ENCODE peak calls at places on chromosomes 7 and 10, in five cellular contexts. One of them, this sample, is unnamed.

GRCh38 chr7:34011711-34012110 is 106.4 kb downstream of the BMPER start:
- DNase-seq in Caco-2: no peak
- DNase-seq in fibroblast of lung: peak; percentile 30
- DNase-seq in endodermal cell: no peak
- DNase-seq in hepatocyte: no peak
- DNase-seq in this sample: peak; percentile 46

GRCh38 chr7:92704858-92705257 is 114.7 kb upstream of the FAM133B start:
- DNase-seq in fibroblast of lung: no peak
- DNase-seq in endodermal cell: no peak
- DNase-seq in hepatocyte: no peak
- DNase-seq in Caco-2: no peak
- DNase-seq in this sample: no peak

GRCh38 chr7:138784692-138785091 is 13.1 kb upstream of the TMEM213 start:
- DNase-seq in hepatocyte: no peak
- DNase-seq in endodermal cell: no peak
- DNase-seq in fibroblast of lung: no peak
- DNase-seq in Caco-2: no peak
- DNase-seq in this sample: no peak

GRCh38 chr10:110865804-110866482 is 5.8 kb upstream of the PDCD4 start:
- DNase-seq in fibroblast of lung: no peak
- DNase-seq in endodermal cell: no peak
- DNase-seq in hepatocyte: peak; percentile 39
- DNase-seq in Caco-2: no peak
- DNase-seq in this sample: peak; percentile 19

GRCh38 chr7:141158562-141158961 is 84.7 kb downstream of the TMEM178B start:
- DNase-seq in hepatocyte: peak; percentile 24
- DNase-seq in Caco-2: no peak
- DNase-seq in endodermal cell: peak; percentile 77
- DNase-seq in fibroblast of lung: peak; percentile 100
- DNase-seq in this sample: peak; percentile 70

GRCh38 chr7:43781726-43782607 is 23.5 kb downstream of the BLVRA start:
- DNase-seq in Caco-2: no peak
- DNase-seq in fibroblast of lung: peak; percentile 62
- DNase-seq in hepatocyte: peak; percentile 17
- DNase-seq in endodermal cell: no peak
- DNase-seq in this sample: peak; percentile 27

GRCh38 chr7:137328389-137329120 is 15.0 kb downstream of the PTN start:
- DNase-seq in endodermal cell: no peak
- DNase-seq in hepatocyte: no peak
- DNase-seq in fibroblast of lung: peak; percentile 87
- DNase-seq in Caco-2: no peak
- DNase-seq in this sample: peak; percentile 15

GRCh38 chr10:11424456-11425287 is 186.8 kb downstream of the USP6NL start:
- DNase-seq in hepatocyte: peak; percentile 80
- DNase-seq in fibroblast of lung: peak; percentile 30
- DNase-seq in endodermal cell: peak; percentile 88
- DNase-seq in Caco-2: peak; percentile 75
- DNase-seq in this sample: peak; percentile 67

GRCh38 chr10:126476256-126476655 is 88.0 kb upstream of the ADAM12 start:
- DNase-seq in fibroblast of lung: no peak
- DNase-seq in endodermal cell: peak; percentile 65
- DNase-seq in hepatocyte: no peak
- DNase-seq in Caco-2: no peak
- DNase-seq in this sample: peak; percentile 7

GRCh38 chr7:21355406-21355874 is 72.4 kb upstream of the SP4 start:
- DNase-seq in fibroblast of lung: no peak
- DNase-seq in endodermal cell: no peak
- DNase-seq in hepatocyte: no peak
- DNase-seq in Caco-2: no peak
- DNase-seq in this sample: no peak

GRCh38 chr7:101168412-101169049 is 3.2 kb upstream of the VGF start:
- DNase-seq in hepatocyte: no peak
- DNase-seq in endodermal cell: peak; percentile 58
- DNase-seq in fibroblast of lung: no peak
- DNase-seq in Caco-2: no peak
- DNase-seq in this sample: no peak

GRCh38 chr7:144821069-144821468 is 14.8 kb downstream of the TPK1 start:
- DNase-seq in Caco-2: no peak
- DNase-seq in fibroblast of lung: no peak
- DNase-seq in hepatocyte: no peak
- DNase-seq in endodermal cell: no peak
- DNase-seq in this sample: no peak

GRCh38 chr10:50334273-50334672 is 83.0 kb upstream of the ASAH2 start:
- DNase-seq in fibroblast of lung: peak; percentile 14
- DNase-seq in Caco-2: no peak
- DNase-seq in hepatocyte: no peak
- DNase-seq in endodermal cell: no peak
- DNase-seq in this sample: no peak

GRCh38 chr10:31034041-31034918 is 2.6 kb upstream of the ZNF438 start:
- DNase-seq in fibroblast of lung: peak; percentile 99
- DNase-seq in Caco-2: no peak
- DNase-seq in hepatocyte: peak; percentile 17
- DNase-seq in endodermal cell: no peak
- DNase-seq in this sample: peak; percentile 96

GRCh38 chr7:116598278-116598677 is 73.4 kb downstream of the CAV1 start:
- DNase-seq in endodermal cell: peak; percentile 56
- DNase-seq in Caco-2: no peak
- DNase-seq in fibroblast of lung: no peak
- DNase-seq in hepatocyte: no peak
- DNase-seq in this sample: no peak

GRCh38 chr10:82150123-82150900 is 275.3 kb downstream of the NRG3 start:
- DNase-seq in Caco-2: peak; percentile 59
- DNase-seq in hepatocyte: peak; percentile 62
- DNase-seq in fibroblast of lung: peak; percentile 1
- DNase-seq in endodermal cell: peak; percentile 96
- DNase-seq in this sample: peak; percentile 71
- TF ChIP-seq CTCF in Caco-2: peak; percentile 46
- TF ChIP-seq CTCF in hepatocyte: peak; percentile 49
- TF ChIP-seq CTCF in fibroblast of lung: no peak
- TF ChIP-seq CTCF in endodermal cell: peak; percentile 94
- TF ChIP-seq CTCF in this sample: peak; percentile 45

GRCh38 chr10:623039-623438 is 66.4 kb downstream of the DIP2C start:
- DNase-seq in Caco-2: no peak
- DNase-seq in hepatocyte: no peak
- DNase-seq in endodermal cell: no peak
- DNase-seq in fibroblast of lung: no peak
- DNase-seq in this sample: no peak

GRCh38 chr10:625335-625699 is 64.2 kb downstream of the DIP2C start:
- DNase-seq in Caco-2: no peak
- DNase-seq in hepatocyte: peak; percentile 30
- DNase-seq in fibroblast of lung: peak; percentile 31
- DNase-seq in endodermal cell: peak; percentile 55
- DNase-seq in this sample: no peak

GRCh38 chr10:624605-625334 is 64.7 kb downstream of the DIP2C start:
- DNase-seq in Caco-2: peak; percentile 68
- DNase-seq in hepatocyte: peak; percentile 84
- DNase-seq in fibroblast of lung: peak; percentile 91
- DNase-seq in endodermal cell: peak; percentile 89
- DNase-seq in this sample: peak; percentile 90

GRCh38 chr10:623477-624311 is 65.8 kb downstream of the DIP2C start:
- DNase-seq in fibroblast of lung: peak; percentile 58
- DNase-seq in Caco-2: no peak
- DNase-seq in hepatocyte: no peak
- DNase-seq in endodermal cell: no peak
- DNase-seq in this sample: no peak

GRCh38 chr10:624312-624604 is 65.2 kb downstream of the DIP2C start:
- DNase-seq in endodermal cell: no peak
- DNase-seq in Caco-2: no peak
- DNase-seq in fibroblast of lung: no peak
- DNase-seq in hepatocyte: no peak
- DNase-seq in this sample: no peak
- H3K4me3 ChIP-seq in endodermal cell: no peak overlapping the region
- H3K4me3 ChIP-seq in Caco-2: no peak overlapping the region
- H3K4me3 ChIP-seq in fibroblast of lung: no peak overlapping the region
- H3K4me3 ChIP-seq in hepatocyte: no peak overlapping the region
- H3K4me3 ChIP-seq in this sample: no peak overlapping the region

DNA sequence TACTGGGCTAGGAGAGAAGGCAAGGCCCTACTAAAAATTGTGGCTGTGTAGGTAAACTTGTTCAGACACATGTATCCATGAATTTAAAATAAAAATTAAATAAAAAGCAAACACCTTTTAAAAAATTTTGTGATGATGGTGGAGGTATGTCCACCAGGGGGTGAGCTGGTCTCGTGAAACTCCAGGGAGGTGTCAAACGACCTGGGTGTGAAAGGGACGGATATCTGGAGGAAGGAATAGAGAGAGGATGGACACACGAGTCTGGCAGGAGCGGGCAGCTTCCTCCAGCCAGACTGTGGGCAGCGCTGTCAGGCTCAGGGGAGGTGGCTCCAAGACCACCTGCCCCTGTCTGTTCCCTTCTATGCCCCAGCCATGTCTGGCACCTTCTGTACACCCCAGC is 34.8 kb upstream of the DMBT1 start:
- DNase-seq in fibroblast of lung: no peak
- DNase-seq in endodermal cell: no peak
- DNase-seq in hepatocyte: peak; percentile 52
- DNase-seq in Caco-2: peak; percentile 59
- DNase-seq in this sample: peak; percentile 10
- TF ChIP-seq CTCF in fibroblast of lung: peak; percentile 13
- TF ChIP-seq CTCF in endodermal cell: peak; percentile 72
- TF ChIP-seq CTCF in hepatocyte: peak; percentile 47
- TF ChIP-seq CTCF in Caco-2: peak; percentile 68
- TF ChIP-seq CTCF in this sample: no peak

GRCh38 chr7:128792471-128793183 is 859 bp downstream of the CCDC136 start:
- DNase-seq in endodermal cell: no peak
- DNase-seq in Caco-2: no peak
- DNase-seq in fibroblast of lung: no peak
- DNase-seq in hepatocyte: no peak
- DNase-seq in this sample: no peak
- H3K4me3 ChIP-seq in endodermal cell: no peak overlapping the region
- H3K4me3 ChIP-seq in Caco-2: no peak overlapping the region
- H3K4me3 ChIP-seq in fibroblast of lung: no peak overlapping the region
- H3K4me3 ChIP-seq in hepatocyte: no peak overlapping the region
- H3K4me3 ChIP-seq in this sample: no peak overlapping the region

GRCh38 chr10:7218974-7219373 is 191.9 kb downstream of the SFMBT2 start:
- DNase-seq in hepatocyte: no peak
- DNase-seq in endodermal cell: no peak
- DNase-seq in fibroblast of lung: peak; percentile 52
- DNase-seq in Caco-2: no peak
- DNase-seq in this sample: peak; percentile 39
- TF ChIP-seq CTCF in hepatocyte: peak; percentile 6
- TF ChIP-seq CTCF in endodermal cell: peak; percentile 33
- TF ChIP-seq CTCF in fibroblast of lung: peak; percentile 27
- TF ChIP-seq CTCF in Caco-2: no peak
- TF ChIP-seq CTCF in this sample: no peak

GRCh38 chr10:16811292-16811691 is 5.9 kb downstream of the RSU1 start:
- DNase-seq in endodermal cell: no peak
- DNase-seq in hepatocyte: no peak
- DNase-seq in Caco-2: no peak
- DNase-seq in fibroblast of lung: no peak
- DNase-seq in this sample: no peak
- H3K4me3 ChIP-seq in endodermal cell: no peak overlapping the region
- H3K4me3 ChIP-seq in hepatocyte: no peak overlapping the region
- H3K4me3 ChIP-seq in Caco-2: no peak overlapping the region
- H3K4me3 ChIP-seq in fibroblast of lung: no peak overlapping the region
- H3K4me3 ChIP-seq in this sample: no peak overlapping the region

GRCh38 chr10:102230264-102230860 is 4.3 kb downstream of the ELOVL3 start:
- DNase-seq in endodermal cell: peak; percentile 94
- DNase-seq in Caco-2: peak; percentile 45
- DNase-seq in hepatocyte: peak; percentile 69
- DNase-seq in fibroblast of lung: peak; percentile 60
- DNase-seq in this sample: peak; percentile 60
- TF ChIP-seq CTCF in endodermal cell: no peak
- TF ChIP-seq CTCF in Caco-2: no peak
- TF ChIP-seq CTCF in hepatocyte: no peak
- TF ChIP-seq CTCF in fibroblast of lung: no peak
- TF ChIP-seq CTCF in this sample: no peak

This sample was measured in cardiac fibroblast.